ENCODE peak calls at places on chromosomes 2 and 18, in eight cellular contexts. Y is left ventricle myocardium inferior, N is fibroblast of lung, E is HFF-Myc, I is fibroblast of mammary gland, S is A549, K is GM23338, H is breast epithelium. U is an unnamed sample.

GRCh38 chr2:120177011-120177621 is 46.1 kb downstream of the TMEM185B start:
- DNase-seq in Y (peak), N (no peak), E (no peak), I (no peak), S (no peak), K (peak), H (no peak), U (no peak)

GRCh38 chr18:7941533-7941932 is 374.4 kb downstream of the PTPRM start:
- DNase-seq in Y (no peak), N (no peak), E (no peak), I (no peak), S (no peak), K (no peak), H (peak), U (no peak)

GRCh38 chr2:152477347-152478092 is 142.5 kb downstream of the FMNL2 start:
- DNase-seq in Y (no peak), N (peak), E (no peak), I (peak), S (no peak), K (no peak), H (no peak), U (no peak)

GRCh38 chr2:124663293-124663997 is 638.4 kb downstream of the CNTNAP5 start:
- DNase-seq in Y (no peak), N (no peak), E (no peak), I (no peak), S (no peak), K (peak), H (no peak), U (no peak)

GRCh38 chr2:20427931-20428526 is 18.8 kb upstream of the RHOB start:
- DNase-seq in Y (no peak), N (no peak), E (no peak), I (no peak), S (no peak), K (no peak), H (no peak), U (no peak)

GRCh38 chr18:5649439-5649838 is 105.6 kb upstream of the EPB41L3 start:
- DNase-seq in Y (no peak), N (no peak), E (no peak), I (no peak), S (no peak), K (no peak), H (no peak), U (no peak)

GRCh38 chr2:223247136-223247535 is 195.1 kb downstream of the KCNE4 start:
- DNase-seq in Y (no peak), N (peak), E (peak), I (peak), S (no peak), K (peak), H (no peak), U (no peak)

GRCh38 chr2:36006444-36006843 is 349.1 kb upstream of the CRIM1 start:
- DNase-seq in Y (no peak), N (no peak), E (no peak), I (no peak), S (no peak), K (peak), H (no peak), U (no peak)

GRCh38 chr18:28136071-28136470 is 40.9 kb downstream of the CDH2 start:
- DNase-seq in Y (no peak), N (peak), E (no peak), I (no peak), S (no peak), K (no peak), H (no peak), U (no peak)

GRCh38 chr18:39976771-39977170 is 1978.3 kb upstream of the PIK3C3 start:
- DNase-seq in Y (no peak), N (no peak), E (no peak), I (no peak), S (no peak), K (no peak), H (no peak), U (no peak)

GRCh38 chr18:59308201-59309014 is 10.0 kb downstream of the CPLX4 start:
- DNase-seq in Y (peak), N (peak), E (peak), I (peak), S (peak), K (peak), H (peak), U (no peak)

GRCh38 chr18:78903436-78904178 is 76.0 kb upstream of the SALL3 start:
- DNase-seq in Y (no peak), N (no peak), E (no peak), I (no peak), S (no peak), K (no peak), H (no peak), U (no peak)

GRCh38 chr2:26692814-26693286 is 328 bp downstream of the KCNK3 start:
- DNase-seq in Y (no peak), N (peak), E (no peak), I (peak), S (no peak), K (peak), H (no peak), U (no peak)

GRCh38 chr2:65804777-65805176 is 372.4 kb upstream of the SPRED2 start:
- DNase-seq in Y (no peak), N (no peak), E (no peak), I (no peak), S (no peak), K (no peak), H (no peak), U (no peak)

DNA sequence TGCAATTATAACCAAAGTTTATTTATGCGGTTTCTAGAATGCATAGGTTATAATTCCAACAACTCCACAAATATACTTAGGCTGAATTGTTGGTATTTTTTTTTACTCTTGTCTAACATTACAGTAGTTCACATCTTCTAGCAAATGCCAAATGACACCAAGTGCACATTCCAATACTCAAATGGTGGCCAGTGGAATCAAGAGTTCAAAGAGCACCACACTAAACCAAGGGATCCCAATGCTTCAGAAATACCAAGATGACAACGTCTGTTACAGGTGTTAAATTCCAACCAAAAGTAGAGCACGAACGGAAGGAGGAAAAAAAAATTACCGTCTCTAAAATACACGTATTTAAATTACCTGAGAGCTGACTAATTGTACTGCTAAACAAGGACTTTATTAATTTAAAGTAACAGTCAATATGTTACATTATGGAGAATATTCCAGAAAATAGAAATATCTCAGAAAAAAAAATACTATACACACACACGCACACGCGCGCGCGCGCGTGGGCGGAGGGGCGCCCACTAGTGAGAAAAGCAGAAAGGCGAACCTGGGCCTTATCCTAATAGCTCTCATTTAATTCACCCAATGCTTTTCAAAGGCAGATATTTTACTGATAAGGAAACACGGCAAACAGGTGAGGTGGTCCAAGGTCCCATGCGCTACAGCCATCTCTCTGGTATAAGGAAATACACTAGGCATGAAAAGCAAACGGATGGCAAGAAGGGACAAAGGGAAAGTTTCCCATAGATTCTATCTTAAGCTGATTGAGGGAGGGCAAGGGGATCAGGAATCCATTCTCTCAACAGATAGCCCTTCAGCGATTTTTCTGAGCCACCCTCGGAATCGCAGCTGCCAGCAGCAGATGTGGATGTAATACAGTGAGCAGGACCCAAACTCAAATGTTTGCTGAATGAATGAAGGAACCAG is 136.5 kb downstream of the TMEM247 start:
- DNase-seq in Y (no peak), N (peak), E (no peak), I (no peak), S (peak), K (peak), H (no peak), U (no peak)
- TF ChIP-seq CTCF in Y (peak), N (peak), E (no peak), I (peak), S (peak), K (peak), H (no peak), U (peak)

GRCh38 chr2:11833601-11834000 is 87.2 kb downstream of the LPIN1 start:
- DNase-seq in Y (no peak), N (peak), E (peak), I (peak), S (no peak), K (no peak), H (no peak), U (no peak)
- H3K4me3 ChIP-seq in Y (no peak), N (no peak), E (no peak), I (no peak), S (no peak), K (no peak), H (no peak), U (no peak)

DNA sequence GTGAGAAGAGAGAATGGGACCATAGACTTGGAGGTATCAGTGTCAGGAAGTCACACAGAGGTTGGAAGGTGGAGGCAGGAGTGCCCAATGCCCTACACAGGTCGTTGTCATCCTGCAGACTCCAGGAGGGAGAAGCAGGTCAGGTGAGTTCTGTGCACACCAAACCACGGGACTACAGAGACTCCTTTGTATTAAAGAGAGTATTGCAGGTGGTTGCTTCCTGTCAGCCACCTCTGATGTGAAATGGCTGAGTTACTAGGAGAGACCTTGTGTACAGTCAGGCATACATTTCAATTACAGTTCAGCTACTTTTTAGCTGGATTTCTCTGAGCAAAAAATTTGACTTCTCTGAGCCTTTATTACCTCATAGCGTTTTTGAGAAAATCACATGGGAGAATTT is 51.6 kb downstream of the SPP2 start:
- DNase-seq in Y (no peak), N (no peak), E (no peak), I (no peak), S (no peak), K (peak), H (no peak), U (no peak)
- TF ChIP-seq CTCF in Y (no peak), N (no peak), E (no peak), I (no peak), S (no peak), K (no peak), H (no peak), U (no peak)

GRCh38 chr2:112488201-112488600 is 6.2 kb downstream of the TTL start:
- DNase-seq in Y (no peak), N (no peak), E (no peak), I (no peak), S (no peak), K (no peak), H (no peak), U (no peak)

GRCh38 chr2:112494839-112495238 is 12.9 kb downstream of the TTL start:
- DNase-seq in Y (no peak), N (no peak), E (no peak), I (no peak), S (no peak), K (no peak), H (no peak), U (no peak)

GRCh38 chr2:112493048-112493447 is 11.1 kb downstream of the TTL start:
- DNase-seq in Y (no peak), N (peak), E (no peak), I (no peak), S (peak), K (peak), H (no peak), U (no peak)

GRCh38 chr2:112491946-112492345 is 10.0 kb downstream of the TTL start:
- DNase-seq in Y (no peak), N (no peak), E (no peak), I (no peak), S (no peak), K (no peak), H (no peak), U (no peak)

DNA sequence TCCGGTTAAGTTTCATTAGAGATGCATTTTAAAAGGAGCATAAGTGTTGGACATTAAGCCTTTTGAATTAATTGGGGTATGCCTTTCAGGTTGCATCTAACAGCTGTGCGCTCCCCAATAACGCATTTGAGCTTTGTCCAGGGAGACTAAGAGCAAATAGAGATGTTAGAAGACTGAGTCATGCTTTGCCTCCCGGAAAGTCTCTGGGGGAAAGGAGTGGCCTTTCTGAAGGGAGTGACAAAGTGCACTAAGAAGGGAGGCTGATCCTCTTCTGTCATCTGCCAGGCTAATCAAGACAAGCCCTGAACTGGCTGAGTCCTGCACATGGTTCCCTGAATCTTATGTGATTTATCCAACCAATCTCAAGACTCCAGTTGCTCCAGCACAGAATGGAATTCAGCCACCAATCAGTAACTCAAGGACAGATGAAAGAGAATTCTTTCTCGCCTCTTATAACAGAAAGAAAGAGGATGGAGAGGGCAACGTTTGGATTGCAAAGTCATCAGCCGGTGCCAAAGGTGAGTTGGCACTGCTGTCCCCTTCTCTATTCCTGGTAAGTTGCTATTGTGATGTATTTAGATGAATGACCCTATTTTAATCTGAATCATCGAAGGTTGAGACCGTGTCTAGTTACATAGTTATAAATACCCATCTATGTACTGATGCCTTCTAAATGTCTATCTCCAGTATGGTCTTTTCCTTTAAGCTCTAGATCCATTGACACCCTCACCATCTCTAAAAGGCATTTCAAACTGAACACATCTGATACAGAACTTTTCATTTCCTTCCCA is 12.1 kb downstream of the TTL start:
- DNase-seq in Y (no peak), N (peak), E (no peak), I (peak), S (peak), K (no peak), H (no peak), U (no peak)
- H3K4me3 ChIP-seq in Y (no peak), N (no peak), E (no peak), I (no peak), S (no peak), K (no peak), H (no peak), U (no peak)

GRCh38 chr2:74863802-74864248 is 29.9 kb downstream of the HK2 start:
- DNase-seq in Y (no peak), N (no peak), E (no peak), I (no peak), S (no peak), K (no peak), H (no peak), U (no peak)

GRCh38 chr2:74862268-74862964 is 28.5 kb downstream of the HK2 start:
- DNase-seq in Y (no peak), N (no peak), E (no peak), I (no peak), S (no peak), K (no peak), H (no peak), U (no peak)

GRCh38 chr2:74867841-74868658 is 34.1 kb downstream of the HK2 start:
- DNase-seq in Y (peak), N (peak), E (no peak), I (peak), S (no peak), K (no peak), H (no peak), U (no peak)

GRCh38 chr2:74865770-74866674 is 32.1 kb downstream of the HK2 start:
- DNase-seq in Y (no peak), N (no peak), E (no peak), I (no peak), S (no peak), K (no peak), H (no peak), U (no peak)

DNA sequence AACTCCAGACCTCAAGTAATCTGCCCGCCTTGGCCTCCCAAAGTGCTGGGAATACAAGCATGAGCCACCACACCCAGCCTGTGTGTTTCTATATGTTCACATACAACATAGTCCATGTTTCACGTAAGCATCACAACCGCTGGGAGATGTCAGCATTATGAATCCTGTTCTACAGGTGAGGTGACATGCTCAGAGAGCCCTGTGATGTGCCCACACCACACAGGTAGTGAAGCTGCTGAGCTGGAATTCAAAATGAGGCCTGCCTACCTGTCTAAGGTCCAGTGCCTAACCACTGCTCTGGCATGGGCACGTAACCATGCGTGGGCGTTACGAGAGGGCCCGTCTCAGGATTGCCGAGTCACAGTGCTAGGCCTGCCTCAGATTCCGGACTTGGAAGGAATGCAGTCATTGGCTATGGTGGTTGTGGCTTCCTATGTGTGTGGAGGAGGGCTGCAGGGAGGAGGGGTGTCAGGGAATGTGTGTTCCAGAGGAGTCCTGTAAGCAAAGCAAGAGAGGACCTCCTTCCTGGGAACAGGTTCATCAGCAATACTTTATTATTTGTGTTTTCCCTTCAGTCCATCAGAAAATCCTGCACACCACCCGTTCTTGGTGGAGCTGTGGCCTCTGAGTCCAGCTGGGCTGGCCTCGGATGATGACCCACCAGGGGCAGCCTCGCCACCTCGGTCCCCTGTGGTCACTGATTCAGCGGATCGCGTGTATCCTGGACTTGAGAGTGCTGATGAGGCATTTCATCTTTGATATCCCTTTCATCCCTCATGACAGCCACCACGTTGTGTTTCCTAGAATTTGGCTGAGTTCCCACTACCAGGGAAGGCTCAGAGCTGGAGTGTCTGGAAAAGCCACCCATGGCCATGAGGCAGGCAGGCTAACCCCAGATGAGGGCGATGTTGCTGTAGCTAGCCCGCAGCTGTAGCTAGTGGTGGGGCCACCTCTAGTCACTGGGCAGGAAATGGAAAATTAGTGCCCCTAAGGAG is 31.1 kb downstream of the HK2 start:
- DNase-seq in Y (no peak), N (peak), E (no peak), I (peak), S (no peak), K (peak), H (no peak), U (no peak)
- TF ChIP-seq CTCF in Y (no peak), N (peak), E (no peak), I (no peak), S (no peak), K (peak), H (no peak), U (peak)

DNA sequence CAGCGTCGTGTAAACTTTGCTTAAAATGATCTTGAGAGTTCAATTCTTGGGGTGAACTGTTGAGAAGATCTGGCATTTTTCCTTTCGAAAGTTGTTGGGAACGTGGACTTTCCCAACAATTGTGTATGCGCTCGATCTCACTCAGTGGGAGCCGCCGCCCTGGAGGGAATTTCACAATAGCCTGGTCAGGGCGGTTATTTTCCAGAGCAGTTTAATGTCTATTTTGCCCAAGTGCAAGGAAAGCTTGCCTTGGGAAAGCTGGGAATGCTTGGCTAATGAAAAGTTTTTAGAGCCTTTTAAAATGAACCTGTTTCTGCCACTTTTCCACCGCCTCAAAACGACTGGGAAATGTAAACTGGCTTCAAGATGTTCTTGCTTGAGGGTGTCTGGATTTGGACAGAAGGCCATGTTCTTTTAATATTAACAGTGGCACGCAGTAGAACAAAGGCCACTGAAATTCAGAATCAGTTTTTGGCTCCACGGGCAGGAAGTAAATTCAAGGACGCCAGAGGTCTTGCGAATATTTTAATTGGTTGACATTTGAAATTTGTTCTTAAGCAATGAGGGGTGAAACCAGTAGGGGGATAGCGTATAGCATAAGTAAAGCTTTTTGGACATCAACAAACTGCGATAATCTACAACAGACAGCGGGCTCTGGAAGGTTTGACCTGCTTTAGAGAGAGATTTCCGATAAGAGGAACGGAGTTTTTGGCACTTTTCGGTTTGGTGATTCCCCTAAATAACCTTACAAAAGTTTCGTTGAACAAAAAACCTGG is 1.2 kb downstream of the CFLAR start:
- DNase-seq in Y (peak), N (peak), E (peak), I (peak), S (peak), K (peak), H (no peak), U (no peak)
- H3K4me3 ChIP-seq in Y (peak), N (peak), E (peak), I (peak), S (peak), K (peak), H (peak), U (peak)

DNA sequence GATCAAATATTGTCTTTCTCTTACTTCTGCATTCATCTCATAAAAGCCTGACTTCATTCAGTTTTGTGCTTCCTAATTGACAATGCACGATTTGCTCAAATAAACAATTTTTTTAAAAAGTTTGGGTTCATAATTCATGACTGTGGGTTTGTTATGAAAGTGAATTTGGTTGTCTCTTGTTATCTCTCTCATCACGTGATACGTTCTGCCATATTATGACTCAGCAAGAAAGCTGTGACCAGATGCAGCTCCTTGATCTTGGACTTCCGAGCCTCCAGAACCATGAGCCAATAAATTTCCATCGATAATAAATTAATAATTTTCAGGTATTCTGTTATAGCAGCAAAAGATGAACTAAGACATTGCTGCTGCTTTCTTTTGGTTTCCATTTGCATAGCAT is 156.5 kb upstream of the LRATD1 start:
- DNase-seq in Y (no peak), N (no peak), E (no peak), I (no peak), S (no peak), K (no peak), H (no peak), U (no peak)
- TF ChIP-seq CTCF in Y (no peak), N (no peak), E (no peak), I (no peak), S (no peak), K (no peak), H (no peak), U (no peak)

GRCh38 chr2:85255813-85256581 is 71.8 kb downstream of the TGOLN2 start:
- DNase-seq in Y (no peak), N (peak), E (no peak), I (no peak), S (no peak), K (peak), H (no peak), U (peak)
- H3K4me3 ChIP-seq in Y (peak), N (no peak), E (peak), I (no peak), S (no peak), K (peak), H (peak), U (peak)